ENCODE peak calls at places on chromosomes 7 and 10, in seven cellular contexts. N is esophagus muscularis mucosa; S is H9; R is colonic mucosa; X is CD8-positive, alpha-beta memory T cell; M is HepG2; E is stomach. B is an unnamed sample. For H3K4me1, the result is how much of the 10 kb centered on the place peaks cover.

GRCh38 chr7:88546808-88547207 is 212.7 kb upstream of the ZNF804B start:
- DNase-seq in N (no peak), S (peak), R (peak), X (no peak), M (peak), E (no peak), B (no peak)

GRCh38 chr7:24972991-24973390 is 7.0 kb downstream of the OSBPL3 start:
- DNase-seq in N (no peak), S (no peak), R (no peak), X (no peak), M (no peak), E (no peak), B (no peak)

GRCh38 chr10:128367807-128368206 is 241.6 kb upstream of the MKI67 start:
- DNase-seq in N (peak), S (no peak), R (no peak), X (no peak), M (no peak), E (no peak), B (no peak)

GRCh38 chr10:77320852-77321496 is 316.6 kb downstream of the KCNMA1 start:
- DNase-seq in N (no peak), S (no peak), R (no peak), X (no peak), M (no peak), E (no peak), B (no peak)

GRCh38 chr7:30172451-30172850 is 37.7 kb downstream of the MTURN start:
- DNase-seq in N (no peak), S (no peak), R (no peak), X (no peak), M (no peak), E (no peak), B (no peak)

GRCh38 chr7:130986271-130986690 is 252.3 kb upstream of the KLF14 start:
- DNase-seq in N (no peak), S (no peak), R (no peak), X (no peak), M (no peak), E (no peak), B (no peak)

GRCh38 chr7:156554488-156554887 is 86.1 kb upstream of the RNF32 start:
- DNase-seq in N (no peak), S (no peak), R (no peak), X (no peak), M (no peak), E (no peak), B (no peak)

GRCh38 chr7:6273380-6273837 is 985 bp upstream of the CYTH3 start:
- DNase-seq in N (no peak), S (no peak), R (peak), X (no peak), M (peak), E (no peak), B (no peak)

GRCh38 chr10:28922127-28922526 is 244.8 kb downstream of the BAMBI start:
- DNase-seq in N (peak), S (peak), R (no peak), X (no peak), M (peak), E (no peak), B (no peak)

GRCh38 chr10:3886191-3886590 is 101.2 kb upstream of the KLF6 start:
- DNase-seq in N (no peak), S (peak), R (no peak), X (no peak), M (no peak), E (no peak), B (no peak)

GRCh38 chr10:65394898-65395297 is 1530.9 kb upstream of the LRRTM3 start:
- DNase-seq in N (no peak), S (no peak), R (no peak), X (no peak), M (no peak), E (no peak), B (no peak)

GRCh38 chr7:157700237-157701005 is 363.6 kb downstream of the DNAJB6 start:
- DNase-seq in N (no peak), S (no peak), R (no peak), X (no peak), M (no peak), E (no peak), B (no peak)

GRCh38 chr7:37481722-37482288 is 33.1 kb upstream of the ELMO1 start:
- DNase-seq in N (no peak), S (no peak), R (no peak), X (no peak), M (no peak), E (no peak), B (no peak)

GRCh38 chr10:63666836-63667383 is 145.7 kb downstream of the REEP3 start:
- DNase-seq in N (no peak), S (no peak), R (no peak), X (no peak), M (no peak), E (no peak), B (no peak)

GRCh38 chr7:120735791-120736190 is 122.2 kb downstream of the TSPAN12 start:
- DNase-seq in N (no peak), S (no peak), R (no peak), X (no peak), M (no peak), E (no peak), B (no peak)

GRCh38 chr10:120511165-120511564 is 54.1 kb downstream of the PLPP4 start:
- DNase-seq in N (peak), S (no peak), R (no peak), X (no peak), M (no peak), E (no peak), B (no peak)

GRCh38 chr10:89659185-89660131 is 14.4 kb upstream of the PANK1 start:
- DNase-seq in N (no peak), S (no peak), R (no peak), X (no peak), M (no peak), E (no peak), B (no peak)

GRCh38 chr7:40219917-40220316 is 85.1 kb downstream of the SUGCT start:
- DNase-seq in N (no peak), S (no peak), R (no peak), X (no peak), M (no peak), E (no peak), B (no peak)

GRCh38 chr7:85176197-85176596 is 10.7 kb downstream of the SEMA3D start:
- DNase-seq in N (no peak), S (no peak), R (no peak), X (no peak), M (no peak), E (no peak), B (no peak)

GRCh38 chr10:88152720-88153119 is 289.3 kb downstream of the PTEN start:
- DNase-seq in N (no peak), S (no peak), R (no peak), X (no peak), M (no peak), E (no peak), B (no peak)

GRCh38 chr7:50537417-50537816 is 27.8 kb downstream of the DDC start:
- DNase-seq in N (peak), S (no peak), R (no peak), X (no peak), M (no peak), E (no peak), B (no peak)

GRCh38 chr10:65660006-65660405 is 1265.8 kb upstream of the LRRTM3 start:
- DNase-seq in N (no peak), S (no peak), R (no peak), X (no peak), M (no peak), E (no peak), B (no peak)

GRCh38 chr7:106484562-106484961 is 176.4 kb downstream of the CCDC71L start:
- DNase-seq in N (no peak), S (no peak), R (no peak), X (no peak), M (no peak), E (peak), B (no peak)

GRCh38 chr7:75573477-75574019 is 81.4 kb downstream of the SPDYE5 start:
- DNase-seq in N (no peak), S (no peak), R (no peak), X (no peak), M (no peak), E (no peak), B (no peak)

GRCh38 chr7:47465191-47465590 is 116.7 kb downstream of the TNS3 start:
- DNase-seq in N (no peak), S (no peak), R (no peak), X (no peak), M (no peak), E (no peak), B (no peak)

GRCh38 chr7:33379891-33380525 is 250.6 kb downstream of the BBS9 start:
- DNase-seq in N (no peak), S (no peak), R (no peak), X (no peak), M (no peak), E (no peak), B (no peak)

GRCh38 chr10:98646998-98647917 is 200.5 kb upstream of the HPS1 start:
- DNase-seq in N (no peak), S (peak), R (no peak), X (no peak), M (no peak), E (no peak), B (no peak)

GRCh38 chr10:14235511-14235910 is 95.2 kb downstream of the FRMD4A start:
- DNase-seq in N (peak), S (no peak), R (no peak), X (no peak), M (no peak), E (no peak), B (no peak)

GRCh38 chr7:82050792-82051191 is 280.9 kb upstream of the HGF start:
- DNase-seq in N (no peak), S (no peak), R (no peak), X (no peak), M (no peak), E (no peak), B (no peak)

GRCh38 chr7:81190997-81191747 is 272.3 kb upstream of the SEMA3C start:
- DNase-seq in N (no peak), S (no peak), R (no peak), X (no peak), M (peak), E (no peak), B (no peak)

GRCh38 chr7:92735707-92736106 is 100.7 kb downstream of the CDK6 start:
- DNase-seq in N (no peak), S (no peak), R (no peak), X (no peak), M (no peak), E (no peak), B (no peak)

GRCh38 chr7:40757097-40757496 is 622.3 kb downstream of the SUGCT start:
- DNase-seq in N (no peak), S (no peak), R (no peak), X (no peak), M (no peak), E (no peak), B (no peak)

GRCh38 chr10:77104459-77104980 is 533.1 kb downstream of the KCNMA1 start:
- DNase-seq in N (peak), S (no peak), R (no peak), X (no peak), M (no peak), E (no peak), B (no peak)

GRCh38 chr10:99266383-99266782 is 30.7 kb upstream of the HPSE2 start:
- DNase-seq in N (no peak), S (no peak), R (no peak), X (no peak), M (no peak), E (no peak), B (no peak)

GRCh38 chr7:106704000-106704840 is 43.3 kb upstream of the CCDC71L start:
- DNase-seq in N (no peak), S (no peak), R (no peak), X (no peak), M (no peak), E (no peak), B (peak)

GRCh38 chr10:20726381-20726780 is 170.7 kb downstream of the NEBL start:
- DNase-seq in N (no peak), S (no peak), R (no peak), X (no peak), M (no peak), E (no peak), B (no peak)

GRCh38 chr7:151243411-151244155 is 4.9 kb downstream of the SMARCD3 start:
- DNase-seq in N (no peak), S (no peak), R (no peak), X (peak), M (no peak), E (no peak), B (peak)

GRCh38 chr10:59177862-59178235 is 1.4 kb downstream of the PHYHIPL start:
- DNase-seq in N (no peak), S (no peak), R (no peak), X (no peak), M (no peak), E (no peak), B (no peak)

GRCh38 chr7:24283559-24283899 is 461 bp upstream of the NPY start:
- DNase-seq in N (no peak), S (no peak), R (no peak), X (no peak), M (no peak), E (no peak), B (no peak)

GRCh38 chr7:2502647-2502966 is 17.0 kb upstream of the LFNG start:
- DNase-seq in N (no peak), S (no peak), R (no peak), X (no peak), M (no peak), E (no peak), B (no peak)

GRCh38 chr7:2504128-2504817 is 15.3 kb upstream of the LFNG start:
- DNase-seq in N (no peak), S (no peak), R (no peak), X (no peak), M (no peak), E (no peak), B (no peak)

GRCh38 chr7:2503056-2503941 is 16.3 kb upstream of the LFNG start:
- DNase-seq in N (no peak), S (no peak), R (no peak), X (no peak), M (no peak), E (no peak), B (no peak)

GRCh38 chr7:2505401-2505800 is 14.2 kb upstream of the LFNG start:
- DNase-seq in N (no peak), S (no peak), R (no peak), X (no peak), M (no peak), E (no peak), B (no peak)

DNA sequence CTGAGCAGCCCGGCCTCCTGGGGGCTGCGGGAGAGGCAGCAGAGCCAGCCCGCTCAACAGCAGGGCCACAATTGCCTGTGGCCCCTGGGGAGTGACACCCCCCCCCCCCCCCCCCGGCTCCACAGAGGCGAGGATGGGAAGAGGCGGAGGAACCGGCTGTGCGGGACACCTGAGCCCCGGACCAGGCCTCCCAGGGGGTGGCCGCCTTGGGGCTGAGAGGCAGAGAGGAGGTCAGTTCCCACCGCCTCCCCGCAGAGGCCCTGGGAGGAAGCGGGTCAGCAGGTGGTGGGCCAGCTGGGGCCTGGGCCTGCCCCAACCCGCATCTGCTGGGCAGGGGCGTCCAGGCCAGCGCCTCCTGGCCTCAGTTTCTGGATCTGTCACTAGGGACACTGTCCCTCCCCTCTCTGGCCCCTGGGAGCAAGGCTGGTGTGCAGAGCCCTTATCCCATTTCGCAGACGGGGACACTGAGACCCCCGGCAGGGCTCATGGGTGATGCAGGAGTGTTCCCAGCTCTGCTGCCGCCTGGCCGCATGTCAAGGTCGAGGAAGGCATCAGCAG is 14.7 kb upstream of the LFNG start:
- DNase-seq in N (no peak), S (no peak), R (no peak), X (no peak), M (no peak), E (no peak), B (no peak)
- H3K4me1 ChIP-seq in N (under half), S (under half), R (under half), X (under half), M (under half), E (under half), B (under half)

DNA sequence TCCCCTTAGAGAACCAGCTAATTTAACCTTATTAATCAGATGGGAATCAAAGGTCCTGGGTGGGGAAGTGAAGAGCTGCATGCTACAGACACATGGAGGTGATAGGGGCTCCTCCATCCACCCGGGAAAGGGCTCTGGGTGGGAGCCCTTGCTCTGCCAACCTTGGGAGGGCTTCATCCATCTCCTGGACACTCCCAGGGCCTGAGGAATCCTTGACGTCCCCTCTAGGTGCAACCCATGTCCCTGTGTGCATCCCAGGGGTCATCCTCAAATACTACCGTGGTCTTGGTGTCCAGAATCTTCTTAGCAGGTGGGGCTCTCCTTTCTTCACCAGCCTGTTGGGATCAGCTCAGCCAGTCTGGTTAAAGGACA is 55.4 kb upstream of the IGFBP3 start:
- DNase-seq in N (peak), S (no peak), R (peak), X (no peak), M (no peak), E (no peak), B (no peak)
- H3K4me1 ChIP-seq in N (under half), S (under half), R (under half), X (under half), M (half or more), E (under half), B (under half)

GRCh38 chr10:78800535-78801320 is 268.0 kb upstream of the ZMIZ1 start:
- DNase-seq in N (no peak), S (no peak), R (no peak), X (no peak), M (no peak), E (no peak), B (no peak)

GRCh38 chr10:78804356-78805032 is 264.3 kb upstream of the ZMIZ1 start:
- DNase-seq in N (no peak), S (no peak), R (no peak), X (no peak), M (no peak), E (no peak), B (no peak)

GRCh38 chr10:78803710-78804109 is 265.1 kb upstream of the ZMIZ1 start:
- DNase-seq in N (no peak), S (no peak), R (no peak), X (no peak), M (no peak), E (no peak), B (no peak)

GRCh38 chr10:78802866-78803265 is 265.9 kb upstream of the ZMIZ1 start:
- DNase-seq in N (no peak), S (no peak), R (peak), X (no peak), M (no peak), E (no peak), B (no peak)

DNA sequence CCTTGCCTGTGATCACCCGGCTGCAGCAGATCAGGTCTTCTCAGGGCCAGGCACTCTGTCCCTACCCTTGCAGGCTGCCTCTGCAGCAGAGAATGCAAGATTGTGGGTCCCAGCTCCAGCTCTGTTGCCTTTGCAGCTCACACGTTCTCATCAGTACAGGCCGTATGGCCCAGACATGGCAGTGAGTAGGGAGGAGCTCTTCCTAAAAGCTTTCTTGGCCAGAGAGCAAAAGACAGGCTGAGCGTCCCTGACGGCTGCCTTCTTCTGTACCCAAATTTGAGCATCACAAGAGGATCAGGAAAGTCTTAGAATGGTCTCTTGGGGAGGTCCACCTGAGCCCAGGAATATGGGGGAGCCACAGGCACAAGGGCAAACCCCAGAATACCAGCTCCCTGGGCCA is 266.4 kb upstream of the ZMIZ1 start:
- DNase-seq in N (no peak), S (no peak), R (no peak), X (no peak), M (no peak), E (no peak), B (no peak)
- H3K4me1 ChIP-seq in N (half or more), S (under half), R (under half), X (under half), M (under half), E (half or more), B (under half)

DNA sequence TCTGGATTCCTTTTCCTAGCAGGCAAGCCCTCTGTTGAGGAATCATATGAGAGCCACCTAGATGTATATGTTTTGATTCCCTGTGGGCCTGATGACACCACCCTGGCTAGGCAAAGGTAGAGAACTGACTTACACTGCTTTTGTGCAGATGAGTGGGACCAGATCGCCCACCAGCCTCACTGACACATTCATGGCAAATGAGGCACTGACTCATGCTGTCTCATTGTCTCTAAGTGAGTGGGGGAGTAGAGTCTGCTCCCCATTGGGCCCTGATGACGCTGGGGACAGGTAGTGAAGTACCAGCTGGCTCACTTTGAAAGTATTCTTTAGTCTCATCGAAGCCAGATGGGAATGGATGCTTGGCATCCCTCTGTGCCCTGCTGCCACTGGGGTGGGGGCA is 326.3 kb downstream of the ABCA13 start:
- DNase-seq in N (peak), S (no peak), R (no peak), X (no peak), M (no peak), E (no peak), B (no peak)
- H3K4me1 ChIP-seq in N (under half), S (under half), R (under half), X (under half), M (under half), E (under half), B (under half)

GRCh38 chr10:86411281-86411841 is 44.8 kb upstream of the GRID1 start:
- DNase-seq in N (no peak), S (no peak), R (peak), X (no peak), M (peak), E (no peak), B (peak)
- H3K4me1 ChIP-seq in N (under half), S (under half), R (under half), X (under half), M (under half), E (under half), B (under half)

GRCh38 chr10:80459047-80459865 is 5.1 kb downstream of the TSPAN14 start:
- DNase-seq in N (no peak), S (peak), R (peak), X (peak), M (no peak), E (peak), B (no peak)

GRCh38 chr10:80458263-80458625 is 4.1 kb downstream of the TSPAN14 start:
- DNase-seq in N (no peak), S (no peak), R (no peak), X (no peak), M (no peak), E (no peak), B (no peak)

GRCh38 chr10:80460399-80461207 is 6.5 kb downstream of the TSPAN14 start:
- DNase-seq in N (no peak), S (peak), R (peak), X (no peak), M (peak), E (peak), B (no peak)

GRCh38 chr10:80457554-80458262 is 3.6 kb downstream of the TSPAN14 start:
- DNase-seq in N (no peak), S (peak), R (no peak), X (no peak), M (peak), E (no peak), B (no peak)

GRCh38 chr10:80458638-80459037 is 4.5 kb downstream of the TSPAN14 start:
- DNase-seq in N (no peak), S (no peak), R (no peak), X (no peak), M (no peak), E (no peak), B (no peak)
- H3K4me1 ChIP-seq in N (half or more), S (under half), R (half or more), X (half or more), M (half or more), E (half or more), B (half or more)

DNA sequence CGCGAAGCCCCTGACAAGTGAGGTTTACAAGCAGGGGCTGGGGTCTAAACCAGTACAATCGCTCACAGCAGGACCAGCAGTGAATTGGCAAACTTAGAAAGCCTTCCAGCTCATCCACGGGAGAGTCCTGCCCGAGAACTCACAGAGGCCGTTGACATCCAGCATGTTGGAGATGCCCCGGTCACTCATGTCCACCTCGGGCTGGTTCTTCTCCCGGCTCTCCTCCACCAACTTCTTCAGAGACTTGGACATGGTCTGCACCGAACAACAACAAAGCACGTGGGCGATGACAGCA is 447 bp downstream of the RSU1 start:
- DNase-seq in N (no peak), S (no peak), R (no peak), X (no peak), M (no peak), E (no peak), B (no peak)
- H3K4me1 ChIP-seq in N (half or more), S (under half), R (under half), X (under half), M (under half), E (under half), B (under half)